ENCODE peak calls at places on chromosomes 12 and 14, in seven cellular contexts. V is chondrocyte; W is stimulated activated CD8-positive, alpha-beta memory T cell treated with anti-CD3 and anti-CD28 coated beads, Interleukin-15, amount 100 ng/mL, for 1 hour; I is mammary epithelial cell; U is NCI-H1105; N is GF-D8; F is CD8-positive, alpha-beta memory T cell. D is an unnamed sample.

GRCh38 chr12:1796515-1797010 is 23.8 kb upstream of the LRTM2 start:
- DNase-seq in V (peak), U (no peak), I (no peak), W (no peak), F (peak), N (peak), D (no peak)

GRCh38 chr12:3015356-3015755 is 56.2 kb downstream of the TEAD4 start:
- DNase-seq in N (no peak), W (no peak), V (no peak), F (no peak), U (no peak), I (no peak), D (no peak)

GRCh38 chr12:67358686-67359374 is 89.7 kb downstream of the CAND1 start:
- DNase-seq in I (no peak), F (no peak), W (no peak), N (no peak), U (no peak), V (no peak), D (no peak)

GRCh38 chr12:42213954-42214426 is 24.1 kb downstream of the YAF2 start:
- DNase-seq in I (no peak), U (peak), W (no peak), F (no peak), N (no peak), V (no peak), D (no peak)

GRCh38 chr12:41008472-41008871 is 179.6 kb upstream of the PDZRN4 start:
- DNase-seq in N (no peak), F (no peak), U (no peak), V (no peak), W (no peak), I (peak), D (no peak)

GRCh38 chr12:131372706-131373195 is 338.1 kb upstream of the SFSWAP start:
- DNase-seq in N (no peak), W (no peak), U (no peak), I (no peak), V (no peak), F (no peak), D (no peak)

GRCh38 chr14:95217391-95217900 is 60.1 kb upstream of the DICER1 start:
- DNase-seq in W (no peak), U (no peak), V (no peak), I (no peak), N (no peak), F (no peak), D (no peak)

GRCh38 chr12:108801736-108802665 is 55.4 kb downstream of the SSH1 start:
- DNase-seq in I (no peak), U (no peak), V (peak), N (no peak), W (no peak), F (no peak), D (no peak)

GRCh38 chr12:104165801-104166200 is 27.8 kb upstream of the NFYB start:
- DNase-seq in W (no peak), V (no peak), N (no peak), F (no peak), U (no peak), I (no peak), D (no peak)

GRCh38 chr12:50924439-50925341 is 27.7 kb upstream of the HIGD1C start:
- DNase-seq in U (peak), F (peak), I (peak), N (peak), V (no peak), W (no peak), D (peak)

GRCh38 chr12:84763112-84763511 is 149.5 kb downstream of the SLC6A15 start:
- DNase-seq in V (no peak), U (no peak), W (no peak), I (no peak), N (no peak), F (no peak), D (no peak)

GRCh38 chr12:114662512-114663177 is 21.3 kb downstream of the TBX3 start:
- DNase-seq in V (no peak), I (peak), F (peak), W (peak), N (no peak), U (peak), D (peak)